ENCODE peak calls at places on chromosomes 2 and 18, in six cellular contexts. Y is AG04449, H is fibroblast of pulmonary artery, J is SK-N-SH, D is BE2C, T is A549. X is an unnamed sample.

GRCh38 chr18:48787523-48788151 is 163.1 kb downstream of the SMAD7 start:
- DNase-seq in J (peak), T (no peak), Y (no peak), D (no peak), H (no peak), X (peak)

GRCh38 chr2:23271230-23271629 is 113.7 kb upstream of the KLHL29 start:
- DNase-seq in T (no peak), H (no peak), D (no peak), J (no peak), Y (no peak), X (no peak)

GRCh38 chr2:239660390-239661228 is 259.8 kb upstream of the HDAC4 start:
- DNase-seq in H (no peak), T (no peak), D (no peak), Y (no peak), J (no peak), X (no peak)

GRCh38 chr2:74441690-74442482 is at the start of gene RTKN:
- DNase-seq in D (no peak), T (peak), J (no peak), Y (no peak), H (no peak), X (no peak)

GRCh38 chr2:225288986-225289385 is 110.5 kb upstream of the NYAP2 start:
- DNase-seq in Y (no peak), J (no peak), H (no peak), D (no peak), T (peak), X (no peak)

GRCh38 chr18:57775937-57776336 is 27.2 kb downstream of the ATP8B1 start:
- DNase-seq in D (no peak), Y (no peak), T (no peak), J (no peak), H (no peak), X (no peak)

GRCh38 chr18:68925268-68925667 is 127.4 kb downstream of the CCDC102B start:
- DNase-seq in H (peak), J (no peak), D (no peak), Y (no peak), T (no peak), X (no peak)

GRCh38 chr2:28395334-28396061 is 2.8 kb downstream of the FOSL2 start:
- DNase-seq in T (peak), H (peak), D (no peak), J (no peak), Y (no peak), X (peak)

GRCh38 chr2:651961-652373 is 25.2 kb downstream of the TMEM18 start:
- DNase-seq in Y (no peak), H (no peak), J (no peak), D (no peak), T (no peak), X (peak)

GRCh38 chr2:213834331-213834730 is 550.1 kb downstream of the SPAG16 start:
- DNase-seq in T (peak), H (peak), D (no peak), Y (peak), J (no peak), X (no peak)

DNA sequence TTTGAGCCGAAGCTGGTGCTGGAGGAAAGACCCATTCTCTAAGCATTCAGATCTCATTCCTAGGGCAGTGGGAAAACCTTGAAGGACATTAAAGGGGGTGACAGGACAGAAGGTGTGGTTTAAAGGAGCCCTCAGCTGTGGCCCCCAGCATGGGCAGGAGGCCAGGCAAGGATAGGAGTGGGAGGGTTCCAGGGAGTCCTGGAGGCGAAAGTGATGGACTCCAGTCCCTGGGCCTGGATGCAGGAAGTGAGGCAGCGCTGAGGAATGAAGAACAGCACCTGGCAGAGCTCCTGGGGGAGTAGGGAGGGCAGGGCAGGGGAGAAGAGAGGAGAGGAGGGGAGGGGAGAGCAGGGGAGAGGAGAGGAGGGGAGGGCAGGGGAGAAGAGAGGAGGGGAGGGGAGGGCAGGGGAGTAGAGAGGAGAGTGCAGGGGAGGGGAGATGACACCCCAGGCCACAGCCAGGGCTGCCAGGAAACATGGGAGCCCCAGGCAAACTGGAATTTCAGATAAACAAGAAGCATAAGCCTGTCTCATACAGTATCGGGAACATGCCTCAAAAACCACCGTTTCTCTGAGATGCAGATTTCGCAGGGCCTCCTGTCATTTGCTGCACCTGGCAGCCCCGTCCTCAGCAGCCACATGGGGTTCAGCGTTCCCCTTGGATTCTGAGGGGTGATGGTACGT is 5.7 kb downstream of the RAMP1 start:
- DNase-seq in J (peak), D (no peak), Y (no peak), H (peak), T (no peak), X (no peak)
- TF ChIP-seq CTCF in J (no peak), D (no peak), Y (no peak), H (no peak), T (no peak), X (no peak)

DNA sequence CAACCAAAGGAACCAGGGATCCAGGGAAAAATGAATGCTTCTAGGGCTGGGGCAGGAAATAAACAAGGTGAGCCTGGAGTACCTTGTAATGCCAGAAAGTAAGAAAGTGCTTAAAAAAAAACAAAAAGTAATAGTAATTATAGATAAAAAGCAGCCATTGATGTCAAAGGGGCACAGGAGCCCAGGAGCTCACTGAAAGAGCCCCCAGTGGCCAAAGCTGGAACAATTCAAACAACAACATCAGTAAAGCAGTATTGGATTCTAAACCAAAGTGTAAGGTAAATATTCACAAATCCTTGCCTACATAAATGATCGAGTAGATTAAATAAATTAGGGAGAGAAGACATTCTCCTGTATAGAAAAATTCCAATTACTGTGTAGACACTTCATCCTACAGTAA is 114.3 kb upstream of the ARL4C start:
- DNase-seq in D (no peak), T (peak), H (no peak), J (no peak), Y (no peak), X (no peak)
- TF ChIP-seq CTCF in D (peak), T (no peak), H (peak), J (peak), Y (no peak), X (no peak)

GRCh38 chr18:63974991-63975390 is 5.1 kb downstream of the SERPINB8 start:
- DNase-seq in J (no peak), Y (no peak), D (no peak), T (peak), H (peak), X (no peak)
- TF ChIP-seq CTCF in J (peak), Y (peak), D (peak), T (peak), H (peak), X (no peak)

GRCh38 chr2:64654063-64654811 is 524 bp upstream of the SERTAD2 start:
- DNase-seq in Y (no peak), D (peak), H (peak), J (no peak), T (peak), X (peak)

GRCh38 chr2:64651590-64651989 is 2.1 kb downstream of the SERTAD2 start:
- DNase-seq in D (no peak), H (no peak), T (no peak), Y (no peak), J (no peak), X (no peak)

GRCh38 chr2:64652231-64653173 is 1.2 kb downstream of the SERTAD2 start:
- DNase-seq in J (no peak), H (peak), Y (no peak), D (no peak), T (peak), X (no peak)

GRCh38 chr2:64654993-64655666 is 1.4 kb upstream of the SERTAD2 start:
- DNase-seq in D (no peak), Y (no peak), T (peak), J (no peak), H (peak), X (no peak)

GRCh38 chr2:64653174-64654062 is at the start of gene SERTAD2:
- DNase-seq in H (peak), J (peak), D (peak), T (peak), Y (no peak), X (peak)
- TF ChIP-seq CTCF in H (no peak), J (peak), D (no peak), T (peak), Y (no peak), X (no peak)

DNA sequence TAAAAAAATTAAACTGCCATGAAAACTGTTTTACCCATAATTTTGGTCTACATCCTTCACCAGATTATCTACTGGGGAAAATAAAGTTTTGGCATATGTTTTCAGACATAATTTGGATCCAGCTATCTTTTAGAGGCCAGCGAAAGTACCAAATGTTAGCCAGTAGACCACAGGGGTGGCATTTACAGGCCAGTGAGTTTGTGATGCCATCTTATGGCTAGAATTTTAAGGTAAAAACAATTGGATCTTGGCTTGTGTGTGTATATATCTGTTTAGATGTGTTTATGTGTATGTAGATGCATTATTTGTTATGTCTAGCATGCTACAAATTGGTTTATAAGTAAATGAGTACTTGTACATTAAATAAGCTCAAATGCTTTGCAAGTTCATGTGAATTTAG is 322.6 kb downstream of the ASXL3 start:
- DNase-seq in T (no peak), J (no peak), H (no peak), D (no peak), Y (no peak), X (no peak)
- TF ChIP-seq CTCF in T (no peak), J (no peak), H (no peak), D (no peak), Y (no peak), X (no peak)

GRCh38 chr2:149594411-149594810 is 6.8 kb upstream of the MMADHC start:
- DNase-seq in H (no peak), Y (no peak), J (no peak), T (no peak), D (no peak), X (no peak)

GRCh38 chr2:149596471-149596870 is 8.9 kb upstream of the MMADHC start:
- DNase-seq in J (no peak), D (no peak), H (no peak), Y (no peak), T (no peak), X (no peak)

GRCh38 chr2:149598014-149598395 is 10.4 kb upstream of the MMADHC start:
- DNase-seq in J (peak), T (peak), D (peak), H (peak), Y (no peak), X (no peak)

GRCh38 chr2:149597050-149598013 is 9.8 kb upstream of the MMADHC start:
- DNase-seq in H (peak), J (peak), Y (no peak), D (peak), T (peak), X (no peak)

DNA sequence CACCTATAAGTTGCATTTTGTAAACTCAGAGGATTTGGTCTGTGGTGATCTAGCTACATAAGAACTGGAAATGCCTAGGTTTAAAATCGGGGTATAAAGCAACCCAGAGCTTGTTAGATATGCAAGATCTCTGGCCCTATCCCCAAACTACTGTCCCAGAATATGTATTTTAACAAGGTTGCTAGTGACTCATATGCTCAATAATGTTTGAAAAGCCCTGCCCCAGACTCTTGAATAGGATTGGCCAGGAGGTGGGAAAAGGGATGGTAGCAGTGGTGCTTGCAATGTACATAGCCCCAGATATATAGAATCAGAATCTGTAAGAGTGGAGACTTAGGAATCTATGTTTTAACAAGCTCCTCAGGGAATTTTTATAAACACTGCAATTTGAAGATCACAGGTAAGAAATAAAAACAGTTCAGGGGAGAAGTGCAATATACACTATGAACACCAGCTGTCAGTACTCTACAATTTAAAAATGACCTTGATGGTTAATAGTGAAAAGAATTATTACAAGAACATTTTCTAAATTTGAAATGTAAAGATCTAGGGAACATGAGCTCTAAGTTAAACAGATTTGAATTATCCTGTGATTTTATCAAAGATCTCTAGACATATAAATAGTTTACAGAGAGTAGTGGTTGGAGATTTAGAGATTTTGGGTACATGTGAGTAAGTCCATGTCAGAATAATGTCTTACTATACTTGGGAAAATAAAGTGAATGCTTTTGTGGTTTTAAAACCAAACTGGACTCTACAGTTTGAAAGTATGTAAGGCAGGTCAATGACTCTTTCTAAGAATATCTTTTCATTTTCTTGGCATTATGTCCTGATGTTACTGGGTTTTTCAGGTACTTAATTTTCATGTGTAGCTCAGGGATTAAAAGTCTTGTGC is 7.7 kb upstream of the MMADHC start:
- DNase-seq in H (peak), Y (no peak), T (peak), D (no peak), J (no peak), X (no peak)
- TF ChIP-seq CTCF in H (peak), Y (peak), T (peak), D (peak), J (peak), X (no peak)

GRCh38 chr18:29123706-29124530 is 947.0 kb upstream of the CDH2 start:
- DNase-seq in H (peak), T (no peak), Y (no peak), D (no peak), J (no peak), X (no peak)
- TF ChIP-seq CTCF in H (no peak), T (no peak), Y (no peak), D (no peak), J (no peak), X (no peak)

GRCh38 chr2:66446178-66446860 is 11.4 kb downstream of the MEIS1 start:
- DNase-seq in H (peak), J (no peak), T (no peak), D (peak), Y (no peak), X (no peak)

GRCh38 chr2:66446924-66447323 is 12.0 kb downstream of the MEIS1 start:
- DNase-seq in Y (no peak), D (no peak), T (no peak), J (no peak), H (no peak), X (no peak)

GRCh38 chr2:66445076-66445724 is 10.3 kb downstream of the MEIS1 start:
- DNase-seq in T (no peak), H (no peak), D (no peak), Y (no peak), J (no peak), X (no peak)

GRCh38 chr2:66443977-66444855 is 9.3 kb downstream of the MEIS1 start:
- DNase-seq in T (no peak), Y (no peak), D (no peak), H (peak), J (no peak), X (no peak)

GRCh38 chr2:66445781-66446177 is 10.9 kb downstream of the MEIS1 start:
- DNase-seq in T (no peak), Y (no peak), D (no peak), J (no peak), H (no peak), X (no peak)
- TF ChIP-seq CTCF in T (no peak), Y (peak), D (no peak), J (no peak), H (no peak), X (no peak)

GRCh38 chr2:207625014-207625755 is at the start of gene METTL21A:
- DNase-seq in T (peak), Y (no peak), J (peak), D (peak), H (peak), X (peak)
- TF ChIP-seq CTCF in T (peak), Y (peak), J (peak), D (peak), H (peak), X (no peak)